ENCODE peak calls at places on chromosome 18, in four cellular contexts. W is HepG2, X is WTC11, Q is GM12878. C is an unnamed sample.

GRCh38 chr18:67483237-67483636 is 33.3 kb downstream of the DSEL start:
- DNase-seq in W (no peak), X (no peak), Q (no peak), C (no peak)

GRCh38 chr18:3499498-3499897 is 49.5 kb downstream of the TGIF1 start:
- DNase-seq in W (no peak), X (peak), Q (no peak), C (no peak)

GRCh38 chr18:75455249-75456183 is 28.0 kb upstream of the SMIM21 start:
- DNase-seq in W (no peak), X (peak), Q (no peak), C (no peak)

GRCh38 chr18:23626451-23627279 is 36.0 kb downstream of the ANKRD29 start:
- DNase-seq in W (no peak), X (no peak), Q (no peak), C (no peak)

GRCh38 chr18:55390898-55391297 is 197.1 kb downstream of the TCF4 start:
- DNase-seq in W (no peak), X (no peak), Q (no peak), C (no peak)

GRCh38 chr18:78514910-78515670 is 464.5 kb upstream of the SALL3 start:
- DNase-seq in W (no peak), X (no peak), Q (no peak), C (no peak)

GRCh38 chr18:32629990-32630389 is 142.8 kb downstream of the KLHL14 start:
- DNase-seq in W (no peak), X (no peak), Q (no peak), C (no peak)

GRCh38 chr18:34915046-34915445 is 126.2 kb upstream of the MAPRE2 start:
- DNase-seq in W (peak), X (no peak), Q (no peak), C (no peak)

GRCh38 chr18:63883617-63884016 is 3.9 kb upstream of the SERPINB2 start:
- DNase-seq in W (no peak), X (no peak), Q (no peak), C (no peak)

GRCh38 chr18:79576686-79577351 is 102.8 kb upstream of the CTDP1 start:
- DNase-seq in W (no peak), X (no peak), Q (no peak), C (no peak)

GRCh38 chr18:23805898-23806297 is 116.6 kb downstream of the LAMA3 start:
- DNase-seq in W (no peak), X (no peak), Q (no peak), C (no peak)

GRCh38 chr18:75581336-75582121 is 154.0 kb upstream of the SMIM21 start:
- DNase-seq in W (no peak), X (no peak), Q (no peak), C (no peak)

GRCh38 chr18:5890261-5890605 is 5.1 kb downstream of the TMEM200C start:
- DNase-seq in W (peak), X (no peak), Q (no peak), C (no peak)

GRCh38 chr18:5673576-5673975 is 129.8 kb upstream of the EPB41L3 start:
- DNase-seq in W (no peak), X (no peak), Q (no peak), C (no peak)

GRCh38 chr18:78977627-78978271 is 1.9 kb upstream of the SALL3 start:
- DNase-seq in W (no peak), X (peak), Q (no peak), C (no peak)

GRCh38 chr18:56060967-56061541 is 473.1 kb upstream of the TCF4 start:
- DNase-seq in W (no peak), X (no peak), Q (no peak), C (no peak)

GRCh38 chr18:57660961-57661360 is 39.3 kb upstream of the NARS1 start:
- DNase-seq in W (no peak), X (no peak), Q (no peak), C (peak)

GRCh38 chr18:79570266-79571201 is 109.1 kb upstream of the CTDP1 start:
- DNase-seq in W (no peak), X (no peak), Q (no peak), C (no peak)

GRCh38 chr18:53070706-53071105 is 730.7 kb downstream of the DCC start:
- DNase-seq in W (no peak), X (no peak), Q (no peak), C (no peak)

DNA sequence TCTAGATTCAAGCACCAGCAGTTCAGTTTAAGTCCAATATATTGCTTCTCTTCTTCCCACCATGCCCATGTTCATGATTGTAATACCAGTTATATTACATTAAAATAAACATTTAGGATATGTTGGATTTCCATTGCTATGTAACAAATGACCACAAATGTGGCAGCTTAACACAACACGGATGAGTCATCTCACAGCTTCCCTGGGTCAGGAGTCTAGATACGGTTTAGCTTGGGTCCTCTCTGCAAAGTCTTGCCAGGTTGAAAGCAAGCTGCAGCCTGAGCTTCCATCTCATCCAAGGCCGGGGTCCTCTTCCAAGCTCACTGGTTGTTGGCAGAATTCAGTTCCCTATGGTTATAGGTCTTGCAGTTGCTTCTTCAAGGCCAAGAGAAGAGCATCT is 39.4 kb upstream of the SMAD2 start:
- DNase-seq in W (no peak), X (no peak), Q (no peak), C (peak)
- TF ChIP-seq NR2C2 in W (no peak), X (no peak), Q (no peak), C (no peak)

DNA sequence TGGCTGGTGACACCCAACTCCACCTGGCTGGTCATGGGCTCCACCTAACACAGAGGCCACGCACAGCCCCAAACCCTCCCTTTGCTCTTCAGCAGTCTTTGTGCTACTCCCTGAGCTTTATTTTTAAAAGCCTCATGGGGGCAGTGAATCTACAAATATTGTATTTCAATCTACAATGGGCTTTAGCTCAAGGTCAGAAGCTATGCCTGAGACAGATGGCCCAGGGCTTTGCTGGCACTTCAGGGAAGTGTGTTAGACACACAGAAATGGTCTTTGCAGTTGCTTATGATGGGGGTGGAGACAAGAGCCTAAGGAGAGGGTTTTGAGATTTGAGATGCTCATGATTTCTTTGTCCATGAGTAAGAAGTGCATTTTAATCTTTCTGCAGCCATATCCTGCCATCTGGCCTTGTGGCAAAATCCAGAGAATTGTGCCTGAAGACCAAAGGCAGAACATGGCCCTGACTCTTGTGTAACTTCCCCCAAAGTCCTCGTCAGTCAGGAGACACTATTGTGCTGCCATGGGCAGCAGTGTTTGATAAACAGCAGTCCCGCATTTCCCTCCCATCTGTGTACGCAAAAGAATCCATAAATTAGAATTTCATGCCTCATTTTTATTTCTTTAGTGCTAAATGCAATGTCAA is 92.6 kb downstream of the VAPA start:
- DNase-seq in W (no peak), X (no peak), Q (no peak), C (no peak)
- TF ChIP-seq TCF7 in W (no peak), X (no peak), Q (no peak), C (no peak)

GRCh38 chr18:45086777-45087176 is 406.1 kb downstream of the SETBP1 start:
- DNase-seq in W (no peak), X (no peak), Q (no peak), C (no peak)

GRCh38 chr18:45081579-45082181 is 401.0 kb downstream of the SETBP1 start:
- DNase-seq in W (no peak), X (no peak), Q (no peak), C (no peak)

GRCh38 chr18:45083456-45083855 is 402.8 kb downstream of the SETBP1 start:
- DNase-seq in W (no peak), X (no peak), Q (no peak), C (no peak)

GRCh38 chr18:45084207-45084606 is 403.5 kb downstream of the SETBP1 start:
- DNase-seq in W (no peak), X (no peak), Q (no peak), C (no peak)

GRCh38 chr18:45085916-45086624 is 405.4 kb downstream of the SETBP1 start:
- DNase-seq in W (no peak), X (no peak), Q (no peak), C (no peak)
- TF ChIP-seq NR2C2 in W (no peak), X (no peak), Q (no peak), C (no peak)

DNA sequence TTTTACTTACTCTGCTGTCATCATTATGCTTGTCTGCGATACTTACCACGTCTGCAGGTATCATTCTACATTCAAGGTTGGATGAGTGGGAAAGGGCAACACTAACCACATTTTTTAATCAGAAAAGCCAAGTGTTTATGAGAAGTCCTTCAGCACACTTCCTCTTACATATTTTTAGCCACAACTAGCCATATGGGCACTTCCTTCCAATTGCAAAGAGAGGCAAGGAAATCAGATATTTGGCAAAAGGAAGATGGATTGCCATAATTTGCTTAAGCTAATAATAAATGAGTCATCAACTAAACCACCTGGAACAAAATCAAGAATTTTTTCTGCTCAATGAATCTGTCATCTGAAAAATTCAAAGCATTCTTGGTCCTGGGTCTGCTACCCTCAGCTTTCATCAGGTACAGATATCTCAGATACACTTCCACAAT is 16.7 kb upstream of the MRO start:
- DNase-seq in W (no peak), X (no peak), Q (peak), C (no peak)
- TF ChIP-seq TCF7 in W (no peak), X (no peak), Q (no peak), C (no peak)

DNA sequence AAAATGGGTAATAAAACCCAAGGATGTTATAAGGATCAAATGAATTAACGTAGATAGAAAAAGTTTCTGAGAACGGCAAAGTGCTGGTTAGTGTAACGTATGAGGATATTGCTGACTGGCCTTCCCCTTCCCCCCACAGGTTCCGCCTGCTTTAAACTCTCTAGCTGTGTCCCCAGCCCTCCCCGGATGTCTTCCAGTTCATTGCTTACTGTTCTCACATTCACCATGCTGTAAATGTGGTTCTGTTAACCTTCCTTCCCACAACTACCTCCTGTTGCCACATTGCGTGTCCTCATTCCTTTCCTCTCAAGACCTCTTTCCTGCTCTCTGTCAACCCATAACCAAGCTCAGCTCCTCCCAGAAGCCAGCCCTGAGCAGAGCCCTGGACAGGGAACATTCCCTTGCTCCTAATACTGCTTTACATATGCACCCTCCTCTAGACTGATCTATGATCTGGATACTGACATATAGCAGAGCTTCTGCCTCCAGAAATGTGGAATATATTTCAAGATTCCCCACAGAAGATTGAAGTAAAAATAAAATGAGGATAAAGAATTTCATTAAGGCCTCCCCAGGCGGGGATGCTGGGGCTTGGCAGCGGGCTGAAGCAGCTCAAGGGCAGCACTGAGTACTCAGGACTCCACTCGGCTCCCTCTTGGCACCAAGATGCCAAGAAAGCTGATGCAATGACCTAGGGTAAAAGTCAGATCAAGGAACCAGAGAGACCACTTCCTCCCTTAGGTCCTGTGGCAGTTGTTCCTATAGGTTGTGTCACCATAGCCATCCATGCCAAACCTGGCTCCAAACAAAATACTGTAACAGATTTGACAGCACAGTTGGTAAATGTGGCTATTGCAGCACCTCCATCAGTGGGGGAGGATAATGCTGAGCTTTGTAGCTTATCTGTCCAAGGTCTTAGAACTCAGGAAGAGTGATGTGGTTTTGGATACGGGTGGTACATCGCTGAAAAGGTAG is 136.4 kb upstream of the PIK3C3 start:
- DNase-seq in W (no peak), X (no peak), Q (no peak), C (no peak)
- TF ChIP-seq NR2C2 in W (no peak), X (no peak), Q (no peak), C (no peak)

DNA sequence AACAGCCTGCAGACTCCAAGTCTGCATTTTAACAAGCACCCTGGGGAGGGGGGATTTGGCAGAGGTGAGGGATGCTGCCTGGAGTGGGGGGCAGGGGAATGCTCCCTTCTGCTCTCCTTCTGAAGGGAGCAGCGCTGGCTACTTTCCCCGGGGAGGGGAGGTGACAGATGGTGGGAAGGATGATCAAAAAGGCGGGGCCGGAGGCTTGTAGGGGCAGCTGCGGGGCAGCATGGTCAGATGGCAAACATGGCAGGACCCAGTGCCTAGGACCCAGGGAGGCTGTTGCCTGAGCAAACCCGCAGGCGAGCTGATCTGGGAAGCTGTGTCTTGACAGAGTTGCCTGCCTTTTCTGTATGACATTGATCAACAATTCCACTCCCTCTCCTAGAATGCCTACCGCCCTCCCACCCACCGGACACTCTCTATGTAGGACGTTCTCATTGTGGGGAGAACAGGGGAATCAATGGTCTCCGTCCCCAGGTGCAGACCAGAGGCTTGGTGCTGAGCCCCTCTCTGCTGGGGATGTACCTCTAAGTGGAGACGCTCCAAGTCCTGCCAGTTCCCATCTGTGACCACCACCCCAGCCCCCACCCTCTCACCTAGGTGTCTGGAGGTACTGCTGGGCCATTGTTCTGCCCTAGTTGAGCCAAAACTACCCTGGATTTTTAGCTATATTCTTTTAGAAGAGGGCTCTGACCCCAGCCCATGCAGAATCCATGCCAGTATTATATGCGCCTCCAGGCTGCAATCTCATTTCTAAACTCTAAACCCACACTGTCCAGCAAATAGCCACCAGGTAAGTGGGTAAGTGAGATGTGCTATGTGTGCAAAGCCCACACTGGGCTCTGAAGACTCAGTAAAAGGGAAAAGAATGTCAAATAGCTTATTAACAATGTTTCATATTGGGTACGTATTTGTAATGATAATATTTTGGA is 89.7 kb upstream of the SEC11C start:
- DNase-seq in W (no peak), X (peak), Q (no peak), C (no peak)
- TF ChIP-seq TCF7 in W (no peak), X (no peak), Q (no peak), C (no peak)

GRCh38 chr18:48333563-48333962 is 75.6 kb downstream of the ZBTB7C start:
- DNase-seq in W (no peak), X (peak), Q (no peak), C (no peak)

GRCh38 chr18:48326901-48327675 is 82.1 kb downstream of the ZBTB7C start:
- DNase-seq in W (no peak), X (no peak), Q (no peak), C (no peak)

GRCh38 chr18:48334845-48335244 is 74.3 kb downstream of the ZBTB7C start:
- DNase-seq in W (no peak), X (no peak), Q (no peak), C (no peak)

GRCh38 chr18:48328473-48329205 is 80.5 kb downstream of the ZBTB7C start:
- DNase-seq in W (no peak), X (no peak), Q (no peak), C (no peak)

GRCh38 chr18:48330016-48330991 is 78.9 kb downstream of the ZBTB7C start:
- DNase-seq in W (no peak), X (no peak), Q (no peak), C (no peak)
- TF ChIP-seq NR2C2 in W (no peak), X (no peak), Q (no peak), C (no peak)

GRCh38 chr18:703660-704018 is 8.8 kb downstream of the ENOSF1 start:
- DNase-seq in W (no peak), X (no peak), Q (no peak), C (no peak)

GRCh38 chr18:709771-710170 is 2.7 kb downstream of the ENOSF1 start:
- DNase-seq in W (no peak), X (no peak), Q (no peak), C (no peak)

GRCh38 chr18:708096-708495 is 4.3 kb downstream of the ENOSF1 start:
- DNase-seq in W (no peak), X (no peak), Q (no peak), C (no peak)

GRCh38 chr18:702957-703659 is 9.3 kb downstream of the ENOSF1 start:
- DNase-seq in W (peak), X (no peak), Q (no peak), C (no peak)

DNA sequence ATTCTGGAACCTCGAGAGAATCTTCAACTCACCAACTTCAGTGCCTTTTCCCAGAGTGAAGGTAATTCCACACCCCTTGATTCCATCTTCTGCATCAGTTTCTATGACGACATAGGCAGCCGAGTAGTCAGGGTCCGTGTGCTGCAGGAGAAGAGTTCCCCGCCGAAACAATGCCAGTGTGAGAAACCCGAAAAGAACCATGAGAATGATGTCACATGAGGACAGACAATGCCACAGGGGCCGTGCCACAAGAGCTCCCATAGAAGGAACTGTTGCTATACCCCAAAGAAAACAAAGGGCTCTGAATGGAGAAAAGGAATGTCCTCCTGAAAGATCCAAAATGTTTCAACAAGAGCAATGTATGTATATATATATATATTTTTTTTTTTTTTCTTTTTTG is 6.0 kb downstream of the ENOSF1 start:
- DNase-seq in W (no peak), X (no peak), Q (no peak), C (no peak)
- TF ChIP-seq TCF7 in W (no peak), X (no peak), Q (no peak), C (no peak)